ENCODE peak calls at places on chromosomes 11 and 22, in five cellular contexts. G is H1, Z is HepG2, C is GM12892, A is K562. W is an unnamed sample.

GRCh38 chr11:34050967-34051348 is 573 bp upstream of the CAPRIN1 start:
- DNase-seq in A (no peak), C (no peak), G (no peak), Z (peak), W (peak)

GRCh38 chr22:43515902-43516301 is 104.1 kb downstream of the MPPED1 start:
- DNase-seq in C (no peak), G (no peak), A (no peak), Z (no peak), W (no peak)

GRCh38 chr11:103903621-103904323 is 132.7 kb upstream of the DDI1 start:
- DNase-seq in C (no peak), G (no peak), Z (no peak), A (no peak), W (no peak)

GRCh38 chr11:108933630-108934029 is 268.8 kb downstream of the DDX10 start:
- DNase-seq in Z (no peak), A (peak), G (no peak), C (no peak), W (no peak)

GRCh38 chr11:122556605-122557004 is 98.9 kb upstream of the UBASH3B start:
- DNase-seq in G (no peak), C (no peak), A (no peak), Z (no peak), W (no peak)

GRCh38 chr11:1105183-1105565 is 30.5 kb downstream of the MUC2 start:
- DNase-seq in G (no peak), Z (no peak), C (no peak), A (no peak), W (no peak)

GRCh38 chr11:131888230-131888826 is 517.9 kb downstream of the NTM start:
- DNase-seq in A (no peak), Z (no peak), G (no peak), C (no peak), W (no peak)

GRCh38 chr11:5285703-5286102 is 16.0 kb upstream of the HBE1 start:
- DNase-seq in A (no peak), G (no peak), Z (no peak), C (no peak), W (no peak)

GRCh38 chr11:46288451-46288850 is 11.0 kb downstream of the CREB3L1 start:
- DNase-seq in Z (no peak), C (no peak), A (no peak), G (no peak), W (no peak)

GRCh38 chr22:39690901-39691620 is 120.5 kb downstream of the CACNA1I start:
- DNase-seq in A (peak), G (no peak), Z (no peak), C (no peak), W (no peak)

GRCh38 chr11:126304457-126305072 is 705 bp downstream of the DCPS start:
- DNase-seq in A (peak), Z (no peak), G (no peak), C (no peak), W (no peak)

GRCh38 chr11:76329084-76329648 is 51.8 kb downstream of the THAP12 start:
- DNase-seq in G (no peak), C (no peak), Z (peak), A (no peak), W (no peak)

DNA sequence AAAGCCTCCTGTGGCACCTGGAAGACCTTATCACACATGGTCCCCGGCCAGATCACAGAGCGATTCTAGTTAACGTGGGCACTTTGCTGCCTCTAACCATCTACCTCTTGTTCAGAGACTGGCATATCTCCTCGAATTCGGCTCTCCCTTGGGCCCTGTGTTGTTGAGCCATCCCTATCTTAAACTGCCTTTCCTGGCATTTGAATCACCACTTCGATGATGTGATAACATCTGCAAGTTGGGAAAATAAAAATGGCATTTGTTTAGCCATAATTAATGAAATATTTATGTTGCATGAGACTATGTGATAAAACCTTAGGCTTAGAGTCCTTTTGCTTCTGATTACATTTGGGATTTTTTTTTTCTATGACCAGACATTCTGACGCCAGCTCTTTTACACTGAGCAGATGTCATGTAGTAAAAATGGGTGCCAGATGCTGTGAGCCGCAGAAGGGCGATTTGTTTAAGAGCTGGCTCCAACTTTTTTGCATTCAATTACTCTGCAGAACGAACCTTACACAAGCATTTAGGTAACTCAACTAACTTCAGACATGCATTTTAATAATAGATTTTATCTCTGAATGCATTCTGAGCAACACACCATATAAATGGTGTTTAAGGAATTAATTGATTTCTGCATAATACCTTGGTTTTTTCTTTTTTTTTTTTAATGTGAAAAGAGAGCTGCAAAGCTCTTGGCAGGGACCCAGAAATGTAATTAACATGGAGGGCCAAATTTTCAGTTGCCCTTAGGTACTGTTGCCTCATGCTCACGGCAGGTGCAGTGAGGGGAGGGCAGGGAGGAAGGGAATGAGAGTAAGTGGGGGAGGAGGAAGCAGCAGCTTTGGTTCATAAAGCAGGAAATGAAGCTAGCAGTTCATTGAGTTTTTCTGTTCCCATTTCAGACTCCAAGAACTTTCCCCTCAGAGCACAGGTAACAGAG is 58.3 kb upstream of the PARVA start:
- DNase-seq in Z (no peak), G (no peak), A (no peak), C (no peak), W (no peak)
- TF ChIP-seq POLR2AphosphoS5 in Z (no peak), G (no peak), A (no peak), C (no peak), W (no peak)

DNA sequence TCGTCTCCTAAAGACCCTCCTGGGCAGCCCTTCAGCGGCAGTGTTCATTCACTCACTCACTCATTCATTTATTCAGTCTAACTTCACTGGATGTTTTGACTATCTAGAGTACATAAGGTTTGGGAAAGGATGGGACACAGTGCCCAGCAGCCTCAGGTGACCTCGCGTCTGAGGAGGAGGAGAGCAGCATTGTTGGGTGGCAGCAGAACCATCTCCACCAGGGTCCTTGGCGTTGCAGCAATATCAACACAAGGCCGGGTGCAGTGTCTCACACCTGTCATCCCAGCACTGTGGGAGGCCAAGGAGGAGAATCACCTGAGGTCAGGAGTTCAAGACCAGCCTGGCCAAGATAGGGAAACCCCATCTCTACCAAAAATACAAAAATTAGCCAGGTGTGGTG is 408.0 kb downstream of the BRD1 start:
- DNase-seq in A (no peak), G (no peak), Z (no peak), C (no peak), W (no peak)
- TF ChIP-seq POLR2A in A (no peak), G (no peak), Z (no peak), C (no peak), W (no peak)

GRCh38 chr11:80085563-80085962 is 644.7 kb upstream of the TENM4 start:
- DNase-seq in A (no peak), C (no peak), G (no peak), Z (no peak), W (no peak)

GRCh38 chr11:80084614-80085013 is 643.8 kb upstream of the TENM4 start:
- DNase-seq in C (no peak), A (no peak), G (no peak), Z (no peak), W (no peak)

GRCh38 chr11:80082386-80082785 is 641.6 kb upstream of the TENM4 start:
- DNase-seq in A (no peak), C (no peak), Z (no peak), G (no peak), W (no peak)

GRCh38 chr11:80086496-80087055 is 645.7 kb upstream of the TENM4 start:
- DNase-seq in C (no peak), G (no peak), Z (no peak), A (no peak), W (no peak)

GRCh38 chr11:80083561-80083960 is 642.7 kb upstream of the TENM4 start:
- DNase-seq in Z (no peak), A (no peak), C (no peak), G (no peak), W (no peak)
- TF ChIP-seq TAF1 in Z (no peak), A (no peak), C (no peak), G (no peak), W (no peak)

DNA sequence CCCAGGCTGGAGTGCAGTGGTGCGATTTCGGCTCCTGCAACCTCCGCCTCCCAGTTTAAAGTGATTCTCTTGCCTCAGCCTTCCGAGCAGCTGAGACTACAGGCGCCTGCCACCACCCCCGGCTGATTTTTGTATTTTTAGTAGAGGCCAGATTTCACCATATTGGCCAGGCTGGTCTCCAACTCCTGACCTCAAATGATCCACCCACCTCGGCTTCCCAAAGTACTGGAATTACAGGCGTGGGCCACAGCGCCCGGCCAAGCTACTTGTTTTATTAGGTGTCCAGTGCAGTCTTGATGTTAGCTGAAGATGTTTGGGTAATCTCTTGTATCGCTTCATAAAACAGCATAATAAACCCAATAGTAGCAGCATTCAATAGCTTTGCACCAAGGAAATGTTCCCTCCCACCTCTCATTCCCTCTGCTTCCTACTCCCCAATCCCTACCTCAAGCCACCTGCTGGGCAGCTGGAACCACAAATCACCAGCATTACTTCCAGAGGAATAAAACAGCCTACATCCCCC is 11.1 kb upstream of the GRIK4 start:
- DNase-seq in G (no peak), A (no peak), Z (no peak), C (no peak), W (no peak)
- TF ChIP-seq POLR2AphosphoS5 in G (no peak), A (no peak), Z (no peak), C (no peak), W (no peak)

W was measured in GM12891.